ENCODE peak calls at places on chromosomes 16 and 17, in seven cellular contexts. X is astrocyte of the spinal cord; U is left lung; S is prostate gland; H is CD4-positive, alpha-beta T cell; G is ovary; A is nephron progenitor cell. O is an unnamed sample.

GRCh38 chr16:22077700-22078313 is 14.5 kb upstream of the VWA3A start:
- DNase-seq in G (peak; percentile 28), U (no peak), S (peak; percentile 50), H (peak; percentile 63), A (peak; percentile 69), X (peak; percentile 68), O (peak; percentile 73)

GRCh38 chr16:80372341-80372740 is 168.5 kb upstream of the DYNLRB2 start:
- DNase-seq in U (no peak), A (no peak), S (no peak), G (no peak), X (no peak), H (no peak), O (no peak)

GRCh38 chr16:73047536-73048291 is at the start of gene ZFHX3:
- DNase-seq in G (peak; percentile 48), A (peak; percentile 78), S (peak; percentile 78), U (peak; percentile 85), X (peak; percentile 70), H (no peak), O (no peak)

GRCh38 chr16:15597822-15598647 is 44.9 kb downstream of the MARF1 start:
- DNase-seq in G (no peak), X (no peak), U (no peak), A (no peak), H (no peak), S (no peak), O (no peak)

GRCh38 chr17:35449371-35449931 is 885 bp upstream of the SLFN13 start:
- DNase-seq in X (peak; percentile 21), A (peak; percentile 40), H (no peak), U (peak; percentile 85), S (no peak), G (no peak), O (peak; percentile 27)

GRCh38 chr17:44097110-44097810 is 26.2 kb downstream of the HDAC5 start:
- DNase-seq in G (no peak), X (peak; percentile 75), S (no peak), U (no peak), A (no peak), H (no peak), O (no peak)

GRCh38 chr16:86668136-86668535 is 89.8 kb downstream of the FOXL1 start:
- DNase-seq in H (no peak), S (no peak), X (peak; percentile 81), A (no peak), G (no peak), U (no peak), O (peak; percentile 49)

GRCh38 chr17:39794249-39794970 is 56.7 kb downstream of the GRB7 start:
- DNase-seq in X (no peak), S (no peak), A (no peak), G (no peak), U (no peak), H (peak; percentile 19), O (no peak)

GRCh38 chr17:30187528-30187927 is 48.0 kb downstream of the SLC6A4 start:
- DNase-seq in X (no peak), A (no peak), S (no peak), U (no peak), G (no peak), H (no peak), O (no peak)

GRCh38 chr17:40329981-40330794 is 21.2 kb downstream of the RARA start:
- DNase-seq in S (peak; percentile 71), G (no peak), U (peak; percentile 83), H (no peak), A (no peak), X (no peak), O (no peak)

GRCh38 chr17:80160536-80160935 is 9.3 kb upstream of the CARD14 start:
- DNase-seq in A (no peak), G (no peak), X (no peak), H (no peak), U (no peak), S (no peak), O (no peak)

GRCh38 chr17:11940904-11941303 is 56.4 kb downstream of the ZNF18 start:
- DNase-seq in U (no peak), H (no peak), G (no peak), A (no peak), X (no peak), S (no peak), O (no peak)

GRCh38 chr16:57032931-57033330 is 43.6 kb downstream of the NLRC5 start:
- DNase-seq in H (no peak), A (no peak), G (no peak), X (peak; percentile 47), S (no peak), U (no peak), O (no peak)

GRCh38 chr16:27701381-27701780 is 151.4 kb downstream of the KATNIP start:
- DNase-seq in S (no peak), H (no peak), A (no peak), G (no peak), X (no peak), U (no peak), O (no peak)

GRCh38 chr17:77206557-77206956 is 65.8 kb downstream of the SEC14L1 start:
- DNase-seq in G (no peak), H (no peak), X (no peak), U (no peak), A (no peak), S (no peak), O (no peak)

GRCh38 chr16:67723151-67723915 is 4.2 kb upstream of the GFOD2 start:
- DNase-seq in S (no peak), A (no peak), U (no peak), X (peak; percentile 69), G (no peak), H (no peak), O (no peak)

GRCh38 chr16:69848635-69849545 is 86.8 kb downstream of the WWP2 start:
- DNase-seq in X (peak; percentile 92), U (no peak), H (no peak), S (peak; percentile 74), G (peak; percentile 84), A (peak; percentile 31), O (peak; percentile 43)

GRCh38 chr17:17151962-17152361 is 54.2 kb downstream of the PLD6 start:
- DNase-seq in H (no peak), X (peak; percentile 95), U (peak; percentile 84), S (peak; percentile 71), A (no peak), G (peak; percentile 68), O (no peak)

GRCh38 chr17:43006639-43007551 is at the start of gene IFI35:
- DNase-seq in A (peak; percentile 58), X (peak; percentile 90), H (peak; percentile 80), S (peak; percentile 85), U (peak; percentile 94), G (peak; percentile 85), O (peak; percentile 72)

GRCh38 chr17:58204796-58205195 is 12.3 kb downstream of the EPX start:
- DNase-seq in X (no peak), A (no peak), U (no peak), G (no peak), S (no peak), H (no peak), O (no peak)

GRCh38 chr16:10153993-10154788 is 28.0 kb downstream of the GRIN2A start:
- DNase-seq in G (no peak), U (no peak), H (no peak), A (no peak), X (no peak), S (no peak), O (no peak)

GRCh38 chr17:10088444-10088843 is 110.0 kb downstream of the GAS7 start:
- DNase-seq in X (no peak), S (no peak), A (no peak), H (no peak), U (no peak), G (no peak), O (no peak)

DNA sequence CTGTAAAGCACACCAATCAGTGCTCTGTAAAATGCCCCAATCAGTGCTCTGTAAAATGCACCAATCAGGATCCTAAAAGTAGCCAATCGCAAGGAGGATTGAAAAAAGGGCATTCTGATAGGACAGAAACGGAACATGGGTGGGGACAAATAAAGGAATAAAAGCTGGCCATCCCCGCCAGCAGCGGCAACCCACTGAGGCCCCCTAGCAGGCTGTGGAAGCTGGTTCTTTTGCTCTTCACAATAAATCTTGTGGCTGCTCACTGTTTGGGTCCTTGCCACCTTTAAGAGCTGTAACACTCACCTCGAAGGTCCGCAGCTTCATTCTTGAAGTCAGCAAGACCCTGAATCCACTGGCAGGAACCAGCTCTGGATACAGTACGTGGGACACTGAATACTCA is 162.4 kb upstream of the TBX2 start:
- DNase-seq in X (no peak), S (no peak), U (no peak), G (no peak), H (no peak), A (no peak), O (no peak)
- TF ChIP-seq CTCF in X (no peak), S (no peak), U (no peak), G (no peak), H (no peak), A (no peak), O (no peak)

GRCh38 chr17:82127704-82128103 is 29.7 kb upstream of the FASN start:
- DNase-seq in U (no peak), A (no peak), X (no peak), H (no peak), G (no peak), S (no peak), O (no peak)
- TF ChIP-seq CTCF in U (no peak), A (no peak), X (no peak), H (no peak), G (no peak), S (no peak), O (no peak)

GRCh38 chr16:30380072-30380471 is 2.3 kb downstream of the SEPTIN1 start:
- DNase-seq in X (no peak), G (no peak), U (no peak), H (no peak), S (no peak), A (no peak), O (no peak)

GRCh38 chr16:30378236-30379164 is 3.9 kb downstream of the SEPTIN1 start:
- DNase-seq in A (peak; percentile 100), S (peak; percentile 99), X (peak; percentile 99), G (peak; percentile 99), H (peak; percentile 100), U (peak; percentile 100), O (peak; percentile 100)

GRCh38 chr16:30377812-30378235 is 3.2 kb downstream of the MYL11 start:
- DNase-seq in H (peak; percentile 85), G (peak; percentile 96), X (peak; percentile 86), A (peak; percentile 82), U (peak; percentile 98), S (peak; percentile 91), O (peak; percentile 80)

GRCh38 chr16:30380801-30381208 is 1.6 kb downstream of the SEPTIN1 start:
- DNase-seq in S (no peak), H (no peak), G (no peak), U (no peak), X (no peak), A (no peak), O (no peak)

GRCh38 chr16:30379165-30379783 is 3.1 kb downstream of the SEPTIN1 start:
- DNase-seq in A (no peak), S (no peak), H (no peak), X (no peak), U (no peak), G (peak; percentile 49), O (no peak)
- TF ChIP-seq CTCF in A (no peak), S (no peak), H (no peak), X (no peak), U (no peak), G (peak; percentile 12), O (no peak)

GRCh38 chr16:74695450-74696422 is 4.9 kb downstream of the MLKL start:
- DNase-seq in U (peak; percentile 87), H (peak; percentile 24), X (peak; percentile 87), G (peak; percentile 69), A (peak; percentile 65), S (peak; percentile 69), O (peak; percentile 71)

GRCh38 chr16:74698220-74698619 is 2.4 kb downstream of the MLKL start:
- DNase-seq in H (no peak), U (no peak), A (no peak), G (no peak), S (no peak), X (no peak), O (no peak)

GRCh38 chr16:74699666-74700065 is 996 bp downstream of the MLKL start:
- DNase-seq in H (no peak), S (no peak), U (no peak), G (no peak), X (no peak), A (no peak), O (no peak)

GRCh38 chr16:74700206-74701040 is at the start of gene MLKL:
- DNase-seq in G (no peak), S (peak; percentile 29), U (peak; percentile 92), H (peak; percentile 36), A (no peak), X (no peak), O (peak; percentile 43)
- TF ChIP-seq CTCF in G (no peak), S (peak; percentile 29), U (no peak), H (no peak), A (no peak), X (peak; percentile 15), O (no peak)